ENCODE peak calls at places on chromosome X, in six cellular contexts. One of them, this sample, is unnamed.

GRCh38 chrX:30943984-30944383 is 54.9 kb upstream of the TAB3 start:
- DNase-seq in cardiac fibroblast: no peak
- DNase-seq in AG04449: no peak
- DNase-seq in foreskin melanocyte: no peak
- DNase-seq in psoas muscle: no peak
- DNase-seq in NCI-H2081: no peak
- DNase-seq in this sample: no peak

GRCh38 chrX:7950865-7951264 is 23.7 kb upstream of the PNPLA4 start:
- DNase-seq in AG04449: no peak
- DNase-seq in psoas muscle: no peak
- DNase-seq in foreskin melanocyte: no peak
- DNase-seq in cardiac fibroblast: no peak
- DNase-seq in NCI-H2081: no peak
- DNase-seq in this sample: no peak

GRCh38 chrX:150692837-150693781 is at the start of gene MTMR1:
- DNase-seq in NCI-H2081: no peak
- DNase-seq in psoas muscle: peak
- DNase-seq in cardiac fibroblast: no peak
- DNase-seq in AG04449: no peak
- DNase-seq in foreskin melanocyte: no peak
- DNase-seq in this sample: no peak

GRCh38 chrX:45449982-45450381 is 249.3 kb upstream of the DIPK2B start:
- DNase-seq in psoas muscle: no peak
- DNase-seq in cardiac fibroblast: peak
- DNase-seq in NCI-H2081: no peak
- DNase-seq in AG04449: no peak
- DNase-seq in foreskin melanocyte: no peak
- DNase-seq in this sample: peak

GRCh38 chrX:39896951-39897740 is 200.6 kb downstream of the BCOR start:
- DNase-seq in psoas muscle: peak
- DNase-seq in NCI-H2081: no peak
- DNase-seq in foreskin melanocyte: no peak
- DNase-seq in AG04449: no peak
- DNase-seq in cardiac fibroblast: peak
- DNase-seq in this sample: no peak

GRCh38 chrX:48958635-48959094 is 1.3 kb upstream of the OTUD5 start:
- DNase-seq in foreskin melanocyte: peak
- DNase-seq in AG04449: no peak
- DNase-seq in NCI-H2081: no peak
- DNase-seq in cardiac fibroblast: peak
- DNase-seq in psoas muscle: peak
- DNase-seq in this sample: peak

GRCh38 chrX:130555341-130555740 is 153.6 kb downstream of the RBMX2 start:
- DNase-seq in psoas muscle: no peak
- DNase-seq in cardiac fibroblast: no peak
- DNase-seq in AG04449: no peak
- DNase-seq in NCI-H2081: no peak
- DNase-seq in foreskin melanocyte: no peak
- DNase-seq in this sample: no peak

GRCh38 chrX:74906427-74906826 is 18.8 kb downstream of the NEXMIF start:
- DNase-seq in NCI-H2081: no peak
- DNase-seq in psoas muscle: no peak
- DNase-seq in foreskin melanocyte: no peak
- DNase-seq in cardiac fibroblast: no peak
- DNase-seq in AG04449: no peak
- DNase-seq in this sample: no peak

GRCh38 chrX:74286950-74287349 is 17.0 kb upstream of the ZCCHC13 start:
- DNase-seq in foreskin melanocyte: peak
- DNase-seq in psoas muscle: no peak
- DNase-seq in NCI-H2081: no peak
- DNase-seq in cardiac fibroblast: peak
- DNase-seq in AG04449: peak
- DNase-seq in this sample: no peak

GRCh38 chrX:56279869-56280268 is 47.7 kb downstream of the KLF8 start:
- DNase-seq in psoas muscle: no peak
- DNase-seq in NCI-H2081: no peak
- DNase-seq in AG04449: no peak
- DNase-seq in cardiac fibroblast: no peak
- DNase-seq in foreskin melanocyte: no peak
- DNase-seq in this sample: no peak

GRCh38 chrX:68868316-68868715 is 39.5 kb downstream of the EFNB1 start:
- DNase-seq in foreskin melanocyte: no peak
- DNase-seq in AG04449: no peak
- DNase-seq in NCI-H2081: no peak
- DNase-seq in cardiac fibroblast: no peak
- DNase-seq in psoas muscle: no peak
- DNase-seq in this sample: no peak

GRCh38 chrX:13828392-13828791 is 11.5 kb upstream of the GPM6B start:
- DNase-seq in NCI-H2081: no peak
- DNase-seq in AG04449: no peak
- DNase-seq in cardiac fibroblast: peak
- DNase-seq in foreskin melanocyte: no peak
- DNase-seq in psoas muscle: no peak
- DNase-seq in this sample: no peak

GRCh38 chrX:131366387-131366786 is 77.3 kb upstream of the IGSF1 start:
- DNase-seq in psoas muscle: no peak
- DNase-seq in foreskin melanocyte: peak
- DNase-seq in cardiac fibroblast: no peak
- DNase-seq in NCI-H2081: no peak
- DNase-seq in AG04449: no peak
- DNase-seq in this sample: no peak

GRCh38 chrX:149982310-149982709 is 44.0 kb upstream of the EOLA2 start:
- DNase-seq in psoas muscle: no peak
- DNase-seq in AG04449: no peak
- DNase-seq in cardiac fibroblast: no peak
- DNase-seq in foreskin melanocyte: no peak
- DNase-seq in NCI-H2081: no peak
- DNase-seq in this sample: no peak

GRCh38 chrX:15816886-15817285 is 26.6 kb downstream of the ZRSR2 start:
- DNase-seq in cardiac fibroblast: no peak
- DNase-seq in foreskin melanocyte: no peak
- DNase-seq in AG04449: no peak
- DNase-seq in psoas muscle: no peak
- DNase-seq in NCI-H2081: no peak
- DNase-seq in this sample: no peak

GRCh38 chrX:18855919-18856644 is 127.8 kb downstream of the PHKA2 start:
- DNase-seq in foreskin melanocyte: peak
- DNase-seq in AG04449: no peak
- DNase-seq in psoas muscle: no peak
- DNase-seq in cardiac fibroblast: peak
- DNase-seq in NCI-H2081: no peak
- DNase-seq in this sample: no peak

GRCh38 chrX:147838465-147839131 is 73.1 kb upstream of the FMR1 start:
- DNase-seq in AG04449: no peak
- DNase-seq in cardiac fibroblast: peak
- DNase-seq in psoas muscle: no peak
- DNase-seq in NCI-H2081: no peak
- DNase-seq in foreskin melanocyte: no peak
- DNase-seq in this sample: no peak

GRCh38 chrX:38221391-38221929 is 789 bp upstream of the SRPX start:
- DNase-seq in cardiac fibroblast: no peak
- DNase-seq in psoas muscle: no peak
- DNase-seq in AG04449: no peak
- DNase-seq in foreskin melanocyte: peak
- DNase-seq in NCI-H2081: no peak
- DNase-seq in this sample: no peak

GRCh38 chrX:13257223-13258051 is 62.4 kb downstream of the ATXN3L start:
- DNase-seq in psoas muscle: no peak
- DNase-seq in foreskin melanocyte: no peak
- DNase-seq in NCI-H2081: no peak
- DNase-seq in cardiac fibroblast: no peak
- DNase-seq in AG04449: no peak
- DNase-seq in this sample: no peak

GRCh38 chrX:110803506-110803905 is 7.9 kb upstream of the CHRDL1 start:
- DNase-seq in psoas muscle: no peak
- DNase-seq in cardiac fibroblast: no peak
- DNase-seq in AG04449: no peak
- DNase-seq in foreskin melanocyte: peak
- DNase-seq in NCI-H2081: no peak
- DNase-seq in this sample: no peak

GRCh38 chrX:34764842-34765241 is 107.8 kb upstream of the TMEM47 start:
- DNase-seq in NCI-H2081: no peak
- DNase-seq in AG04449: no peak
- DNase-seq in cardiac fibroblast: no peak
- DNase-seq in foreskin melanocyte: no peak
- DNase-seq in psoas muscle: no peak
- DNase-seq in this sample: no peak

GRCh38 chrX:47863187-47863586 is 26.5 kb downstream of the ZNF81 start:
- DNase-seq in foreskin melanocyte: no peak
- DNase-seq in cardiac fibroblast: no peak
- DNase-seq in NCI-H2081: no peak
- DNase-seq in psoas muscle: no peak
- DNase-seq in AG04449: no peak
- DNase-seq in this sample: no peak

GRCh38 chrX:76454456-76454927 is 27.0 kb downstream of the MAGEE1 start:
- DNase-seq in AG04449: no peak
- DNase-seq in NCI-H2081: no peak
- DNase-seq in foreskin melanocyte: peak
- DNase-seq in cardiac fibroblast: peak
- DNase-seq in psoas muscle: no peak
- DNase-seq in this sample: no peak

GRCh38 chrX:48761674-48762471 is at the start of gene GLOD5:
- DNase-seq in psoas muscle: no peak
- DNase-seq in cardiac fibroblast: peak
- DNase-seq in NCI-H2081: peak
- DNase-seq in foreskin melanocyte: no peak
- DNase-seq in AG04449: no peak
- DNase-seq in this sample: peak

GRCh38 chrX:121479406-121479805 is 432.0 kb downstream of the GLUD2 start:
- DNase-seq in foreskin melanocyte: peak
- DNase-seq in NCI-H2081: no peak
- DNase-seq in AG04449: no peak
- DNase-seq in psoas muscle: no peak
- DNase-seq in cardiac fibroblast: peak
- DNase-seq in this sample: no peak

GRCh38 chrX:133297284-133297683 is 79.1 kb upstream of the TFDP3 start:
- DNase-seq in foreskin melanocyte: no peak
- DNase-seq in NCI-H2081: no peak
- DNase-seq in AG04449: peak
- DNase-seq in cardiac fibroblast: peak
- DNase-seq in psoas muscle: no peak
- DNase-seq in this sample: no peak

GRCh38 chrX:80808160-80808735 is 1.4 kb downstream of the BRWD3 start:
- DNase-seq in AG04449: peak
- DNase-seq in NCI-H2081: no peak
- DNase-seq in foreskin melanocyte: peak
- DNase-seq in cardiac fibroblast: peak
- DNase-seq in psoas muscle: peak
- DNase-seq in this sample: peak

GRCh38 chrX:130772313-130773140 is 130.5 kb downstream of the ENOX2 start:
- DNase-seq in foreskin melanocyte: no peak
- DNase-seq in cardiac fibroblast: peak
- DNase-seq in psoas muscle: no peak
- DNase-seq in NCI-H2081: peak
- DNase-seq in AG04449: peak
- DNase-seq in this sample: peak

GRCh38 chrX:45806410-45807121 is 605.9 kb upstream of the DIPK2B start:
- DNase-seq in foreskin melanocyte: peak
- DNase-seq in AG04449: peak
- DNase-seq in cardiac fibroblast: peak
- DNase-seq in psoas muscle: no peak
- DNase-seq in NCI-H2081: no peak
- DNase-seq in this sample: no peak

This sample was measured in NCI-H2029 treated with DMSO at 0.1 percent for 48 hours.